ENCODE peak calls at places on chromosomes 7 and 10, in six cellular contexts. D, S, A, F, H and Z are unnamed samples.

GRCh38 chr7:133434246-133434865 is 181.5 kb downstream of the EXOC4 start:
- DNase-seq in D (peak; percentile 67), S (peak; percentile 39), A (no peak), F (peak; percentile 67), H (no peak), Z (no peak)

GRCh38 chr10:3106908-3107425 is 39.6 kb downstream of the PFKP start:
- DNase-seq in D (no peak), S (no peak), A (no peak), F (no peak), H (no peak), Z (peak; percentile 29)

GRCh38 chr7:133904766-133905165 is 222.4 kb upstream of the LRGUK start:
- DNase-seq in D (no peak), S (no peak), A (no peak), F (no peak), H (no peak), Z (no peak)

GRCh38 chr10:102916173-102916572 is 1.9 kb upstream of the CNNM2 start:
- DNase-seq in D (no peak), S (no peak), A (no peak), F (no peak), H (no peak), Z (no peak)

GRCh38 chr7:70132802-70133201 is 534.5 kb downstream of the AUTS2 start:
- DNase-seq in D (no peak), S (no peak), A (no peak), F (no peak), H (no peak), Z (no peak)

GRCh38 chr10:47402681-47403301 is 18.7 kb upstream of the ZNF488 start:
- DNase-seq in D (no peak), S (no peak), A (no peak), F (peak; percentile 87), H (peak; percentile 83), Z (peak; percentile 33)

GRCh38 chr10:99236627-99237309 is 1.1 kb upstream of the HPSE2 start:
- DNase-seq in D (no peak), S (no peak), A (no peak), F (no peak), H (no peak), Z (no peak)

GRCh38 chr7:30815016-30815854 is 44.0 kb downstream of the MINDY4 start:
- DNase-seq in D (no peak), S (no peak), A (peak; percentile 88), F (peak; percentile 32), H (peak; percentile 86), Z (peak; percentile 29)

GRCh38 chr10:124127563-124127962 is 34.2 kb upstream of the CHST15 start:
- DNase-seq in D (no peak), S (no peak), A (no peak), F (no peak), H (peak; percentile 52), Z (no peak)

GRCh38 chr7:155889636-155890508 is 77.6 kb upstream of the SHH start:
- DNase-seq in D (no peak), S (no peak), A (no peak), F (no peak), H (no peak), Z (no peak)

GRCh38 chr10:44492678-44493077 is 107.8 kb upstream of the CXCL12 start:
- DNase-seq in D (no peak), S (no peak), A (no peak), F (no peak), H (no peak), Z (no peak)

GRCh38 chr7:2802504-2803341 is 41.4 kb downstream of the GNA12 start:
- DNase-seq in D (no peak), S (no peak), A (no peak), F (peak; percentile 81), H (no peak), Z (no peak)

GRCh38 chr7:117872565-117873055 is 631 bp downstream of the CTTNBP2 start:
- DNase-seq in D (no peak), S (no peak), A (peak; percentile 63), F (peak; percentile 45), H (peak; percentile 74), Z (no peak)

GRCh38 chr10:119176166-119176565 is 2.4 kb downstream of the PRDX3 start:
- DNase-seq in D (no peak), S (no peak), A (no peak), F (peak; percentile 27), H (peak; percentile 8), Z (no peak)

GRCh38 chr10:79322616-79323566 is 24.4 kb upstream of the PPIF start:
- DNase-seq in D (no peak), S (no peak), A (peak; percentile 84), F (peak; percentile 89), H (peak; percentile 71), Z (peak; percentile 82)

GRCh38 chr7:66682350-66683093 is 53.8 kb downstream of the KCTD7 start:
- DNase-seq in D (peak; percentile 63), S (no peak), A (peak; percentile 76), F (no peak), H (peak; percentile 85), Z (no peak)

GRCh38 chr7:134940711-134941110 is 45.6 kb upstream of the AGBL3 start:
- DNase-seq in D (no peak), S (no peak), A (no peak), F (no peak), H (no peak), Z (no peak)

GRCh38 chr7:117673839-117674238 is 194.0 kb downstream of the CFTR start:
- DNase-seq in D (peak; percentile 63), S (no peak), A (no peak), F (peak; percentile 73), H (no peak), Z (no peak)

GRCh38 chr7:117706191-117706590 is 167.1 kb downstream of the CTTNBP2 start:
- DNase-seq in D (no peak), S (no peak), A (no peak), F (no peak), H (no peak), Z (no peak)

GRCh38 chr7:92809397-92810241 is 26.8 kb downstream of the CDK6 start:
- DNase-seq in D (peak; percentile 89), S (peak; percentile 51), A (peak; percentile 69), F (peak; percentile 95), H (no peak), Z (peak; percentile 90)

GRCh38 chr7:100520138-100520537 is 18.9 kb upstream of the AGFG2 start:
- DNase-seq in D (no peak), S (peak; percentile 5), A (no peak), F (no peak), H (peak; percentile 3), Z (no peak)
- H3K4me3 ChIP-seq in D (no peak overlapping the region), S (no peak overlapping the region), A (no peak overlapping the region), F (no peak overlapping the region), H (no peak overlapping the region), Z (no peak overlapping the region)

DNA sequence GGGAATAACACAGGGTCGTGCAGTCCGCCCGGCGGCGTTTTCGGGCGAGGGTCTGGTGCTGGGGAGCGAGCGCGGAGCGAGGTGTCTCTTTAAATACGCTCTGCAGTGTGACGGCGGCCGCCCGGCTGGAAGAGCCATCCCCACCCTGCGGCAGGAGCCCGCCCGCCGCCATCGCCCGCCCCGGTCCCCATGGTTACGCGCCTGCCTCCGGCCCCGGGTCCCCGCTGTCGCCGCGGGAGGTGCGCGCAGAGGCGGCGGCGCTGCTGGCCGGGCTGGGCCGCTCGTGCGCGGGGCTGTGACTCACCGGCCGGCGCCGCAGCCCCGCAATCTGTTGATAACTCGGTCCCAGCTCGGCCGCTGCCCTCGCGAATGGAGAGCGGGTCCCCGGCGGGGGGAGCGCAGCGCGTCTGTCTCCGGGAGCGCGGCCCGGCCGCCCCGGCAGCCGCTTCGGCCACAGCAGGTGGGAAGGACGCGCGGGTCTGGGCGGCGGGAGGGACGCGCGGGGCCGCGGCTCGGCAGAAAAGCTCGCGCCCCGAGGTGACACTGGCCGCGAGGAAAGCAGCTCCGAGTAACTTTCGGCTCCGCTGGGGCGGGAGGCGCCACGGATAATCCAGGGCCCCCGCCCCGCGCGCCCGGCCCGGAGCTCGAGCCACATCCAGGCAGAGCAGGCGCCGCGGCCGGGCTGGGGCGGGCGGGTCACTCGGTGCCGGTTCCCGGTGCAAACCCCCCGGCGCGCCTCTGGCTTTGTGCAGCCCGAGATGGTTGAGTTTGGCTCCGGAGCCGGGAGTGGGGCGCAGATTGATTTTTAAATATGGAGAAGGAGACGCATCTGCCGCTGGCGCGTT is at the start of gene ADGRA1:
- DNase-seq in D (no peak), S (peak; percentile 18), A (no peak), F (no peak), H (no peak), Z (no peak)
- H3K4me3 ChIP-seq in D (no peak within 1 kb of the TSS), S (no peak within 1 kb of the TSS), A (no peak within 1 kb of the TSS), F (no peak within 1 kb of the TSS), H (no peak within 1 kb of the TSS), Z (no peak within 1 kb of the TSS)

DNA sequence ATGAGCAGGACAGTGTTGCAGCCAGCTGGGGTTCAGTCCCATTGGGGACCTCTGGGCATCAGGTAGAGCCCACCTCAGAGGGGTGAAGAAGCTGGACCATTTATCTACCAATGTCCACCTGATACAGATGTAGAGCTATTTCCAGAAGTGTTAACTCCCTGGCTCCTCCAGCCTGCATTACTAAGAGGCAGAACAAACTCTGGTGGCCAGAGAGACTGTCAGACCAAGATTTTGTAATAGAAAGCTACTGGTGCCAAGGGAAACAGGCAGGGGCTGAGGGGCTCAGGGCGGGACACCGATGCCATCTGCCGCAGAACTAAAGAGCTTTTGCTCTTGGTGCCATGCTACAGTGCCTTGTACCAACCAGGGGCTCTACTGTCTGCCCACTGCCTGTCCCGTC is 268.2 kb upstream of the HABP2 start:
- DNase-seq in D (no peak), S (no peak), A (no peak), F (no peak), H (no peak), Z (no peak)
- H3K4me3 ChIP-seq in D (no peak overlapping the region), S (no peak overlapping the region), A (no peak overlapping the region), F (no peak overlapping the region), H (no peak overlapping the region), Z (no peak overlapping the region)

GRCh38 chr10:93719901-93720300 is 17.5 kb upstream of the FRA10AC1 start:
- DNase-seq in D (no peak), S (no peak), A (no peak), F (no peak), H (no peak), Z (no peak)

GRCh38 chr10:93715345-93715744 is 13.0 kb upstream of the FRA10AC1 start:
- DNase-seq in D (no peak), S (no peak), A (no peak), F (no peak), H (no peak), Z (no peak)

GRCh38 chr10:93716771-93717170 is 14.4 kb upstream of the FRA10AC1 start:
- DNase-seq in D (no peak), S (no peak), A (no peak), F (no peak), H (no peak), Z (no peak)

GRCh38 chr10:93722550-93722949 is 20.2 kb upstream of the FRA10AC1 start:
- DNase-seq in D (no peak), S (no peak), A (no peak), F (no peak), H (no peak), Z (no peak)

DNA sequence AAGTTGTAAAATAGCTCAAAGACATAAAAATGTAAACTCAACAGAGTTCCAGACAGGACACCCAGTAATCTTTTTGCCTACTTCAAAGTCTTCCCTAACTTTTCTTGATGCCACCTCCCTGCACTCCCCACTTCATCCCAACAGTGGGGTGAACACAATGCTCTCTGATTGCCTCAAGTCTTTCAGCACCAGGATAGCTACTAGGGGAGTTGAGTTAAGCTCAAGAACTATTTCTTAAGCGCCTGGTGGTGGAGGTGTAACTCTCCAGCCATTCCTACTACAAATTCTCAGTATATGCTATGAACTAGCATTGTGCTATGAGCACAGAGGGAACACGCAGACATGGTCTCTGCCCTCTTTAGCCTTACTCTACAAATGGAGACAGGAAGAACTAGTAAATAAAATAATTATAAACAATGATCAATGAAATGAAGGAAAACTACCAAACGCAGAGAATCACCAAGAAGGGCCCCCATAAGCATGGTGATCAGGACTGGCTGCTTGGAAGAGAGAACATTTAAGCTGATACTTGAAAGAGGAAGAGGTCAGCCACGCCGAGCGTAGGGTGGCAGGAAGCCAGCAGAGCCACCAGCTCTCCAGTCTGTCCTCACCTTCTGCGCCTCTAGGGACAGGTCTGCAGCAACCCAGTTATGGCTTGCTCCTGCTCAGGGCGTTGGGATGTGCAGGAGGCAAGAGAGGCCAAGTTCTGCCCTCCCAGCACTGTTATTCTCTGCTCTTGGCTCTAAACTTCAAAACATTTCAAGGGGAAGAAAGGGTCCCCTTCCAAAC is 16.7 kb upstream of the FRA10AC1 start:
- DNase-seq in D (peak; percentile 46), S (no peak), A (no peak), F (no peak), H (no peak), Z (no peak)
- H3K4me3 ChIP-seq in D (peak overlapping the region; percentile 43), S (no peak overlapping the region), A (no peak overlapping the region), F (no peak overlapping the region), H (no peak overlapping the region), Z (no peak overlapping the region)